ENCODE peak calls at places on chromosomes 13 and 19, in four cellular contexts. T is GM06990; V is 8988T; X is stimulated activated CD4-positive, alpha-beta T cell treated with anti-CD3 and anti-CD28 coated beads, Interleukin-15, amount 100 ng/mL, for 48 hours. Y is an unnamed sample.

GRCh38 chr13:99963832-99964339 is 7.7 kb downstream of the ZIC5 start:
- DNase-seq in V (no peak), T (no peak), X (no peak), Y (no peak)

GRCh38 chr13:25171170-25171516 is 945 bp downstream of the AMER2 start:
- DNase-seq in X (no peak), V (no peak), T (no peak), Y (no peak)

GRCh38 chr13:31225998-31226675 is 26.4 kb downstream of the B3GLCT start:
- DNase-seq in T (no peak), V (no peak), X (no peak), Y (no peak)

GRCh38 chr13:76887070-76887563 is 912 bp upstream of the KCTD12 start:
- DNase-seq in X (no peak), V (no peak), T (peak; percentile 5), Y (no peak)

GRCh38 chr19:29172302-29172701 is 40.6 kb downstream of the UQCRFS1 start:
- DNase-seq in X (no peak), T (no peak), V (no peak), Y (no peak)

GRCh38 chr19:38675611-38676010 is 28.2 kb downstream of the ACTN4 start:
- DNase-seq in T (no peak), X (no peak), V (no peak), Y (no peak)

GRCh38 chr13:112457485-112457884 is 81.3 kb downstream of the SPACA7 start:
- DNase-seq in V (no peak), T (no peak), X (no peak), Y (no peak)

GRCh38 chr19:294341-294818 is 3.2 kb upstream of the PLPP2 start:
- DNase-seq in X (no peak), T (no peak), V (peak; percentile 77), Y (no peak)

GRCh38 chr13:74026753-74027152 is 107.5 kb downstream of the KLF12 start:
- DNase-seq in X (peak; percentile 43), T (peak; percentile 63), V (no peak), Y (peak; percentile 62)

GRCh38 chr13:36815069-36815468 is 4.0 kb upstream of the RFXAP start:
- DNase-seq in V (no peak), X (no peak), T (no peak), Y (no peak)

GRCh38 chr19:40662925-40663711 is 27.3 kb downstream of the NUMBL start:
- DNase-seq in X (peak; percentile 81), V (peak; percentile 56), T (peak; percentile 91), Y (peak; percentile 93)

GRCh38 chr13:59568306-59568705 is 595.4 kb downstream of the DIAPH3 start:
- DNase-seq in X (no peak), T (no peak), V (no peak), Y (no peak)

GRCh38 chr13:23140492-23140891 is 40.3 kb upstream of the SGCG start:
- DNase-seq in X (no peak), V (no peak), T (no peak), Y (no peak)

GRCh38 chr13:29676535-29676934 is 81.0 kb upstream of the SLC7A1 start:
- DNase-seq in V (no peak), T (no peak), X (no peak), Y (no peak)

GRCh38 chr19:34350161-34350561 is 14.8 kb upstream of the GPI start:
- DNase-seq in V (no peak), X (peak; percentile 54), T (no peak), Y (peak; percentile 71)

GRCh38 chr19:40954573-40954972 is 36.5 kb upstream of the CYP2B6 start:
- DNase-seq in T (no peak), X (no peak), V (no peak), Y (no peak)

GRCh38 chr13:34867590-34867989 is 74.5 kb upstream of the NBEA start:
- DNase-seq in T (no peak), X (no peak), V (no peak), Y (no peak)

GRCh38 chr13:43516401-43516826 is 270.4 kb downstream of the ENOX1 start:
- DNase-seq in T (no peak), V (no peak), X (no peak), Y (no peak)

GRCh38 chr19:55617426-55617825 is 6.9 kb downstream of the ZNF784 start:
- DNase-seq in X (no peak), T (no peak), V (no peak), Y (no peak)

GRCh38 chr19:642755-643727 is 3.4 kb downstream of the FGF22 start:
- DNase-seq in X (no peak), V (no peak), T (no peak), Y (no peak)

GRCh38 chr13:110326263-110326904 is 19.3 kb downstream of the COL4A2 start:
- DNase-seq in V (no peak), X (no peak), T (no peak), Y (no peak)